ENCODE peak calls at places on chromosomes 3 and 15, in five cellular contexts. V, Y, R, X and F are unnamed samples.

GRCh38 chr3:45644467-45645201 is 44.6 kb upstream of the SACM1L start:
- DNase-seq in V (no peak), Y (no peak), R (peak), X (peak), F (peak)

GRCh38 chr3:16252243-16252978 is 12.3 kb downstream of the DPH3 start:
- DNase-seq in V (no peak), Y (no peak), R (no peak), X (no peak), F (no peak)

GRCh38 chr15:24772256-24772655 is 96.7 kb downstream of the NPAP1 start:
- DNase-seq in V (no peak), Y (no peak), R (no peak), X (no peak), F (no peak)

GRCh38 chr3:128950223-128950938 is 43.5 kb downstream of the CFAP92 start:
- DNase-seq in V (no peak), Y (peak), R (peak), X (no peak), F (peak)

GRCh38 chr15:67076147-67076843 is 10.9 kb downstream of the SMAD3 start:
- DNase-seq in V (no peak), Y (no peak), R (peak), X (no peak), F (peak)

GRCh38 chr15:92984161-92984560 is 84.0 kb downstream of the CHD2 start:
- DNase-seq in V (no peak), Y (no peak), R (no peak), X (no peak), F (no peak)

GRCh38 chr3:40292637-40293036 is 16.9 kb upstream of the EIF1B start:
- DNase-seq in V (peak), Y (no peak), R (no peak), X (no peak), F (no peak)

GRCh38 chr15:61084944-61085367 is 144.1 kb downstream of the RORA start:
- DNase-seq in V (peak), Y (no peak), R (no peak), X (no peak), F (no peak)

GRCh38 chr3:43298292-43298691 is 12.0 kb downstream of the SNRK start:
- DNase-seq in V (no peak), Y (no peak), R (no peak), X (no peak), F (no peak)

GRCh38 chr15:57468486-57468885 is 92.2 kb downstream of the CGNL1 start:
- DNase-seq in V (no peak), Y (no peak), R (no peak), X (no peak), F (no peak)

GRCh38 chr15:30827625-30828303 is 76.0 kb upstream of the FAN1 start:
- DNase-seq in V (no peak), Y (no peak), R (no peak), X (no peak), F (peak)

GRCh38 chr3:153980252-153980590 is 141.0 kb upstream of the ARHGEF26 start:
- DNase-seq in V (no peak), Y (no peak), R (no peak), X (no peak), F (no peak)

GRCh38 chr3:186514296-186515002 is 29.7 kb downstream of the CRYGS start:
- DNase-seq in V (no peak), Y (no peak), R (no peak), X (peak), F (peak)

GRCh38 chr3:126081618-126082333 is 2.1 kb downstream of the SLC41A3 start:
- DNase-seq in V (no peak), Y (no peak), R (peak), X (peak), F (peak)

GRCh38 chr15:100707229-100707628 is 104.8 kb downstream of the ASB7 start:
- DNase-seq in V (no peak), Y (no peak), R (no peak), X (peak), F (no peak)

GRCh38 chr3:46013316-46014094 is 13.8 kb downstream of the XCR1 start:
- DNase-seq in V (no peak), Y (no peak), R (no peak), X (no peak), F (no peak)

GRCh38 chr3:134904333-134904771 is 109.3 kb downstream of the EPHB1 start:
- DNase-seq in V (no peak), Y (no peak), R (no peak), X (no peak), F (no peak)

GRCh38 chr3:159964166-159964973 is 24.3 kb upstream of the IL12A start:
- DNase-seq in V (no peak), Y (no peak), R (peak), X (no peak), F (peak)

GRCh38 chr3:153338487-153338886 is 176.5 kb downstream of the RAP2B start:
- DNase-seq in V (no peak), Y (no peak), R (peak), X (no peak), F (peak)

GRCh38 chr3:1616715-1617114 is 482.0 kb upstream of the CNTN4 start:
- DNase-seq in V (no peak), Y (no peak), R (no peak), X (no peak), F (no peak)
- H3K4me3 ChIP-seq in V (no peak), Y (no peak), R (no peak), X (no peak), F (no peak)

GRCh38 chr3:123385981-123386380 is 62.9 kb downstream of the ADCY5 start:
- DNase-seq in V (no peak), Y (no peak), R (peak), X (no peak), F (no peak)

GRCh38 chr3:123384256-123384655 is 64.6 kb downstream of the ADCY5 start:
- DNase-seq in V (no peak), Y (no peak), R (no peak), X (peak), F (no peak)

GRCh38 chr3:123385072-123385471 is 63.8 kb downstream of the ADCY5 start:
- DNase-seq in V (no peak), Y (no peak), R (peak), X (no peak), F (peak)

GRCh38 chr3:123385499-123385898 is 63.4 kb downstream of the ADCY5 start:
- DNase-seq in V (no peak), Y (no peak), R (no peak), X (no peak), F (no peak)

GRCh38 chr3:123383101-123384053 is 65.5 kb downstream of the ADCY5 start:
- DNase-seq in V (peak), Y (peak), R (peak), X (peak), F (no peak)
- H4K8ac ChIP-seq in V (no peak), Y (no peak), R (no peak), X (no peak), F (no peak)

GRCh38 chr3:13850161-13850945 is 29.5 kb downstream of the WNT7A start:
- DNase-seq in V (no peak), Y (no peak), R (no peak), X (peak), F (no peak)
- H4K91ac ChIP-seq in V (no peak), Y (no peak), R (no peak), X (peak), F (no peak)

DNA sequence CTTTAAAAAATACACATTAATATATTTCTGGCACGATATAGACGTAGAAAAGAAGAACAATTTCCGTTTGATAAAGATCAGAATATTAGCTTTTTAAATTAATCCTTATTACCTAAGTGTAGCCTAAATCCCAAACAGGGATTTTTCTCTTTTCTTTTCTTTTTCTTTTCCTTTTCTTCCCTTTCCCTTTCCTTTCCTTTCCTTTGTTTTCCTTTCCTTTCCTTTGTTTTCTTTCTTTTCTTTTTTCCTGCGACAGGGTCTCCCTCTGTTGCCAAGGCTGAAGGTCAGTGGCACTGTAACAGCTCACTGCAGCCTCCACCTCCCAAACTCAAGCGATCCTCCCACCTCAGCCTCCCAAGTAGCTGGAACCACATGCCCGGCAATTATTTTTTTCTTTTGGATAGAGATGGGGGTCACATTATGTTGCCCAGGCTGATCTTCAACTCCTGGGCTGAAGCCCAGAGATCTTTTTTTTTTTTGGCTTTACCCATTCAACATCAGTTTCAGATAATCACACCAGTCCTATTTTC is 1.8 kb upstream of the USF3 start:
- DNase-seq in V (no peak), Y (no peak), R (no peak), X (no peak), F (no peak)
- H3K4me3 ChIP-seq in V (peak), Y (no peak), R (no peak), X (no peak), F (peak)

GRCh38 chr15:48463366-48463880 is 132.2 kb downstream of the DUT start:
- DNase-seq in V (no peak), Y (no peak), R (no peak), X (no peak), F (no peak)
- H4K8ac ChIP-seq in V (no peak), Y (no peak), R (peak), X (no peak), F (no peak)